ENCODE peak calls at places on chromosomes 3 and 15, in eight cellular contexts. T, F, R, C, W, K, B and H are unnamed samples.

GRCh38 chr3:101836907-101837598 is 12.3 kb upstream of the NFKBIZ start:
- DNase-seq in B (no peak), C (no peak), T (no peak), R (peak), K (peak), F (no peak), W (no peak), H (peak)

GRCh38 chr3:14685204-14685603 is 10.3 kb downstream of the C3orf20 start:
- DNase-seq in T (no peak), B (no peak), K (no peak), R (no peak), C (no peak), W (no peak), F (no peak), H (no peak)

GRCh38 chr3:147702499-147702898 is 293.3 kb downstream of the ZIC1 start:
- DNase-seq in T (no peak), R (peak), F (no peak), K (peak), B (no peak), W (no peak), C (no peak), H (no peak)

GRCh38 chr15:52101542-52102340 is 10.8 kb downstream of the BCL2L10 start:
- DNase-seq in T (no peak), R (no peak), C (no peak), W (no peak), F (no peak), K (no peak), B (no peak), H (no peak)

GRCh38 chr3:167895178-167895577 is 159.7 kb downstream of the SERPINI1 start:
- DNase-seq in B (no peak), C (no peak), W (no peak), F (no peak), R (no peak), K (no peak), T (no peak), H (no peak)

GRCh38 chr15:22884344-22884743 is 45.9 kb downstream of the NIPA2 start:
- DNase-seq in W (no peak), T (no peak), F (no peak), K (no peak), R (no peak), B (peak), C (no peak), H (no peak)

GRCh38 chr3:27080126-27080525 is 289.1 kb downstream of the NEK10 start:
- DNase-seq in F (no peak), K (no peak), B (no peak), C (no peak), R (no peak), T (no peak), W (no peak), H (no peak)

GRCh38 chr15:45091581-45091980 is 22.4 kb downstream of the DUOX2 start:
- DNase-seq in B (no peak), F (peak), C (peak), R (no peak), K (no peak), W (no peak), T (no peak), H (no peak)

GRCh38 chr3:170534232-170534631 is 51.6 kb downstream of the SLC7A14 start:
- DNase-seq in C (no peak), W (no peak), F (no peak), K (no peak), B (no peak), R (no peak), T (no peak), H (no peak)

GRCh38 chr3:23115171-23115877 is 87.8 kb upstream of the UBE2E2 start:
- DNase-seq in K (no peak), R (no peak), T (no peak), W (no peak), B (no peak), C (no peak), F (no peak), H (no peak)

GRCh38 chr3:48194446-48195071 is 6.3 kb upstream of the CDC25A start:
- DNase-seq in K (peak), F (peak), W (peak), C (peak), T (peak), R (peak), B (peak), H (peak)
- TF ChIP-seq CTCF in K (peak), F (peak), W (peak), C (peak), T (peak), R (peak), B (peak), H (peak)

GRCh38 chr3:94098487-94098886 is 35.6 kb downstream of the NSUN3 start:
- DNase-seq in B (no peak), R (peak), C (no peak), K (peak), F (no peak), W (no peak), T (no peak), H (no peak)
- TF ChIP-seq CTCF in B (no peak), R (no peak), C (no peak), K (peak), F (no peak), W (no peak), T (no peak), H (no peak)

GRCh38 chr3:31908391-31909097 is 72.5 kb downstream of the OSBPL10 start:
- DNase-seq in C (no peak), R (peak), W (no peak), B (no peak), T (no peak), F (no peak), K (no peak), H (no peak)
- TF ChIP-seq CTCF in C (no peak), R (no peak), W (no peak), B (no peak), T (no peak), F (no peak), K (peak), H (peak)

DNA sequence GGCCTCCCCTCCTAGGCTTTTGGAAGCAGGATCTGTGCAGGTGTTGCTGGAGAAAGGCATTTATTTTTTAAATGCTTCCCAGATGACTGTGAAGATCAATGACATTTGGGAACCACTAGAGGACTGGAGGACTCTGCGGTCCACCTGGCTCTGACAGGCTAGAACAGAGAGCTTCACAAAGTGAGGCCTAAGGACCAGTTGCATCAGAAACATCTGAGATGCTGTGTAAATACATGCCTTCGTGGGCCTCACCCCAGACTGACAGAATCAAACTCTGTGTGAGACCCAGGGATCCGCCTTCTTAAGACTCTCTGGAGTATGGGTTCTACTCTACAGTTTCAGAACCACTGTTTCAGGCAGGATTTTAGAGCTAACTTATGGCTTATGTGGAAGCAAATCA is 105.0 kb upstream of the ICE2 start:
- DNase-seq in B (no peak), W (no peak), R (no peak), T (no peak), K (no peak), F (no peak), C (no peak), H (no peak)
- TF ChIP-seq CTCF in B (no peak), W (no peak), R (no peak), T (no peak), K (no peak), F (no peak), C (no peak), H (no peak)